ENCODE peak calls at places on chromosomes 5 and 9, in six cellular contexts. One of them, this sample, is unnamed.

GRCh38 chr9:135961277-135961705 is at the start of gene UBAC1:
- DNase-seq in A549: peak
- DNase-seq in HepG2: peak
- DNase-seq in GM12878: peak
- DNase-seq in endothelial cell of umbilical vein: peak
- DNase-seq in K562: peak
- DNase-seq in this sample: peak

GRCh38 chr9:137879566-137880150 is 2.1 kb downstream of the CACNA1B start:
- DNase-seq in A549: no peak
- DNase-seq in HepG2: no peak
- DNase-seq in GM12878: no peak
- DNase-seq in endothelial cell of umbilical vein: no peak
- DNase-seq in K562: no peak
- DNase-seq in this sample: no peak

GRCh38 chr9:114347675-114348074 is 18.0 kb downstream of the ORM2 start:
- DNase-seq in A549: no peak
- DNase-seq in HepG2: no peak
- DNase-seq in GM12878: no peak
- DNase-seq in endothelial cell of umbilical vein: no peak
- DNase-seq in K562: no peak
- DNase-seq in this sample: no peak

GRCh38 chr9:78857371-78858225 is 560.7 kb downstream of the PSAT1 start:
- DNase-seq in A549: no peak
- DNase-seq in HepG2: no peak
- DNase-seq in GM12878: no peak
- DNase-seq in endothelial cell of umbilical vein: no peak
- DNase-seq in K562: no peak
- DNase-seq in this sample: no peak

GRCh38 chr5:179307931-179308471 is 37.3 kb downstream of the ADAMTS2 start:
- DNase-seq in A549: no peak
- DNase-seq in HepG2: no peak
- DNase-seq in GM12878: no peak
- DNase-seq in endothelial cell of umbilical vein: no peak
- DNase-seq in K562: no peak
- DNase-seq in this sample: no peak

GRCh38 chr5:111453290-111453689 is 59.0 kb downstream of the STARD4 start:
- DNase-seq in A549: no peak
- DNase-seq in HepG2: no peak
- DNase-seq in GM12878: no peak
- DNase-seq in endothelial cell of umbilical vein: no peak
- DNase-seq in K562: no peak
- DNase-seq in this sample: no peak

GRCh38 chr5:67037171-67037570 is 159.4 kb downstream of the CD180 start:
- DNase-seq in A549: no peak
- DNase-seq in HepG2: no peak
- DNase-seq in GM12878: no peak
- DNase-seq in endothelial cell of umbilical vein: no peak
- DNase-seq in K562: no peak
- DNase-seq in this sample: no peak

GRCh38 chr9:117957267-117957666 is 253.1 kb downstream of the TLR4 start:
- DNase-seq in A549: no peak
- DNase-seq in HepG2: no peak
- DNase-seq in GM12878: no peak
- DNase-seq in endothelial cell of umbilical vein: no peak
- DNase-seq in K562: no peak
- DNase-seq in this sample: peak

GRCh38 chr5:104361932-104362331 is 799.3 kb upstream of the NUDT12 start:
- DNase-seq in A549: no peak
- DNase-seq in HepG2: no peak
- DNase-seq in GM12878: no peak
- DNase-seq in endothelial cell of umbilical vein: no peak
- DNase-seq in K562: no peak
- DNase-seq in this sample: no peak

GRCh38 chr9:12816656-12817101 is 41.9 kb downstream of the LURAP1L start:
- DNase-seq in A549: no peak
- DNase-seq in HepG2: peak
- DNase-seq in GM12878: no peak
- DNase-seq in endothelial cell of umbilical vein: no peak
- DNase-seq in K562: no peak
- DNase-seq in this sample: no peak

GRCh38 chr9:4225291-4226119 is 74.4 kb downstream of the GLIS3 start:
- DNase-seq in A549: no peak
- DNase-seq in HepG2: no peak
- DNase-seq in GM12878: no peak
- DNase-seq in endothelial cell of umbilical vein: no peak
- DNase-seq in K562: no peak
- DNase-seq in this sample: peak

GRCh38 chr5:122311400-122311887 is 593 bp upstream of the SNCAIP start:
- DNase-seq in A549: no peak
- DNase-seq in HepG2: no peak
- DNase-seq in GM12878: no peak
- DNase-seq in endothelial cell of umbilical vein: peak
- DNase-seq in K562: no peak
- DNase-seq in this sample: no peak

GRCh38 chr9:107158321-107158720 is 124.8 kb upstream of the RAD23B start:
- DNase-seq in A549: peak
- DNase-seq in HepG2: peak
- DNase-seq in GM12878: no peak
- DNase-seq in endothelial cell of umbilical vein: no peak
- DNase-seq in K562: no peak
- DNase-seq in this sample: peak

GRCh38 chr5:80399553-80400239 is 8.2 kb upstream of the ZFYVE16 start:
- DNase-seq in A549: peak
- DNase-seq in HepG2: peak
- DNase-seq in GM12878: peak
- DNase-seq in endothelial cell of umbilical vein: no peak
- DNase-seq in K562: peak
- DNase-seq in this sample: peak

GRCh38 chr5:174229640-174230350 is 184.3 kb downstream of the NSG2 start:
- DNase-seq in A549: no peak
- DNase-seq in HepG2: no peak
- DNase-seq in GM12878: no peak
- DNase-seq in endothelial cell of umbilical vein: no peak
- DNase-seq in K562: no peak
- DNase-seq in this sample: peak

GRCh38 chr9:121718063-121718462 is 66.6 kb downstream of the DAB2IP start:
- DNase-seq in A549: no peak
- DNase-seq in HepG2: no peak
- DNase-seq in GM12878: no peak
- DNase-seq in endothelial cell of umbilical vein: no peak
- DNase-seq in K562: no peak
- DNase-seq in this sample: peak

GRCh38 chr9:18824095-18824666 is 208.8 kb downstream of the SAXO1 start:
- DNase-seq in A549: no peak
- DNase-seq in HepG2: peak
- DNase-seq in GM12878: no peak
- DNase-seq in endothelial cell of umbilical vein: peak
- DNase-seq in K562: no peak
- DNase-seq in this sample: no peak

GRCh38 chr5:170275376-170275994 is 22.1 kb downstream of the LCP2 start:
- DNase-seq in A549: no peak
- DNase-seq in HepG2: no peak
- DNase-seq in GM12878: no peak
- DNase-seq in endothelial cell of umbilical vein: no peak
- DNase-seq in K562: no peak
- DNase-seq in this sample: no peak

GRCh38 chr9:34741628-34742027 is 31.7 kb upstream of the CCL21 start:
- DNase-seq in A549: no peak
- DNase-seq in HepG2: no peak
- DNase-seq in GM12878: no peak
- DNase-seq in endothelial cell of umbilical vein: no peak
- DNase-seq in K562: no peak
- DNase-seq in this sample: peak

GRCh38 chr5:1012316-1012841 is 3.8 kb downstream of the NKD2 start:
- DNase-seq in A549: no peak
- DNase-seq in HepG2: no peak
- DNase-seq in GM12878: no peak
- DNase-seq in endothelial cell of umbilical vein: no peak
- DNase-seq in K562: no peak
- DNase-seq in this sample: no peak

GRCh38 chr5:157219491-157220271 is 39.0 kb downstream of the ITK start:
- DNase-seq in A549: no peak
- DNase-seq in HepG2: no peak
- DNase-seq in GM12878: peak
- DNase-seq in endothelial cell of umbilical vein: no peak
- DNase-seq in K562: no peak
- DNase-seq in this sample: no peak

GRCh38 chr9:107794259-107794658 is 304.7 kb upstream of the KLF4 start:
- DNase-seq in A549: no peak
- DNase-seq in HepG2: no peak
- DNase-seq in GM12878: no peak
- DNase-seq in endothelial cell of umbilical vein: no peak
- DNase-seq in K562: peak
- DNase-seq in this sample: peak

GRCh38 chr5:142245776-142246175 is 79.0 kb downstream of the SPRY4 start:
- DNase-seq in A549: no peak
- DNase-seq in HepG2: no peak
- DNase-seq in GM12878: no peak
- DNase-seq in endothelial cell of umbilical vein: no peak
- DNase-seq in K562: no peak
- DNase-seq in this sample: no peak

GRCh38 chr5:89827388-89827787 is 582.2 kb downstream of the CETN3 start:
- DNase-seq in A549: no peak
- DNase-seq in HepG2: no peak
- DNase-seq in GM12878: no peak
- DNase-seq in endothelial cell of umbilical vein: no peak
- DNase-seq in K562: no peak
- DNase-seq in this sample: no peak

GRCh38 chr9:79581794-79582193 is 10.0 kb downstream of the TLE4 start:
- DNase-seq in A549: no peak
- DNase-seq in HepG2: peak
- DNase-seq in GM12878: no peak
- DNase-seq in endothelial cell of umbilical vein: peak
- DNase-seq in K562: peak
- DNase-seq in this sample: peak

GRCh38 chr9:126611592-126612328 is 2.0 kb upstream of the LMX1B start:
- DNase-seq in A549: peak
- DNase-seq in HepG2: peak
- DNase-seq in GM12878: no peak
- DNase-seq in endothelial cell of umbilical vein: peak
- DNase-seq in K562: peak
- DNase-seq in this sample: peak

GRCh38 chr5:133409210-133409674 is 203.1 kb downstream of the FSTL4 start:
- DNase-seq in A549: no peak
- DNase-seq in HepG2: no peak
- DNase-seq in GM12878: no peak
- DNase-seq in endothelial cell of umbilical vein: no peak
- DNase-seq in K562: no peak
- DNase-seq in this sample: no peak

GRCh38 chr9:90000925-90001324 is 396.1 kb downstream of the GADD45G start:
- DNase-seq in A549: no peak
- DNase-seq in HepG2: no peak
- DNase-seq in GM12878: no peak
- DNase-seq in endothelial cell of umbilical vein: no peak
- DNase-seq in K562: no peak
- DNase-seq in this sample: no peak
- TF ChIP-seq MAX in A549: no peak
- TF ChIP-seq MAX in HepG2: no peak
- TF ChIP-seq MAX in GM12878: no peak
- TF ChIP-seq MAX in endothelial cell of umbilical vein: no peak
- TF ChIP-seq MAX in K562: no peak
- TF ChIP-seq MAX in this sample: no peak

GRCh38 chr5:2607622-2608021 is 143.9 kb downstream of the IRX2 start:
- DNase-seq in A549: no peak
- DNase-seq in HepG2: no peak
- DNase-seq in GM12878: no peak
- DNase-seq in endothelial cell of umbilical vein: no peak
- DNase-seq in K562: no peak
- DNase-seq in this sample: peak

GRCh38 chr5:2608391-2608790 is 143.1 kb downstream of the IRX2 start:
- DNase-seq in A549: no peak
- DNase-seq in HepG2: no peak
- DNase-seq in GM12878: no peak
- DNase-seq in endothelial cell of umbilical vein: no peak
- DNase-seq in K562: no peak
- DNase-seq in this sample: no peak

GRCh38 chr5:2614571-2614970 is 136.9 kb downstream of the IRX2 start:
- DNase-seq in A549: no peak
- DNase-seq in HepG2: no peak
- DNase-seq in GM12878: no peak
- DNase-seq in endothelial cell of umbilical vein: no peak
- DNase-seq in K562: no peak
- DNase-seq in this sample: no peak

GRCh38 chr5:2611561-2612096 is 139.8 kb downstream of the IRX2 start:
- DNase-seq in A549: no peak
- DNase-seq in HepG2: no peak
- DNase-seq in GM12878: no peak
- DNase-seq in endothelial cell of umbilical vein: no peak
- DNase-seq in K562: no peak
- DNase-seq in this sample: no peak

DNA sequence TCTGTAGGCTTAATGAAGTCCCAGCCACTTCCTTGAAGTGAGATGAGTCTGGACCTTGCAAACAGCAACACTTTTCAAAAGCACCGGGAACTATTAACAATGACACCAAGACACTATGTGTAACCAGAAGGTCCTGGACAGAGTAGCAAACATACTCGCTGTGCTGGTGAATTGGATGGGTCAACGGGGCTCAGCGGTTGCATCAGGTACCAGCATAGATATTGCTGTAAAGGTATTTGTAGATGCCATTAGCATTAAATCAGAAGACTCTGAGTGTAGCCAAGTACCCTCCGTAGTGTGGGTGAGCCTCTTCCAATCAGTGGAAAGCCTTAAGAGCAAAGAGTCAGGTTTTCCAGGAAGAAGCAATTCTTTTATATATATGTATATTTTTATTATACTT is 140.5 kb downstream of the IRX2 start:
- DNase-seq in A549: no peak
- DNase-seq in HepG2: no peak
- DNase-seq in GM12878: no peak
- DNase-seq in endothelial cell of umbilical vein: no peak
- DNase-seq in K562: no peak
- DNase-seq in this sample: no peak
- H3K4me3 ChIP-seq in A549: no peak
- H3K4me3 ChIP-seq in HepG2: no peak
- H3K4me3 ChIP-seq in GM12878: no peak
- H3K4me3 ChIP-seq in endothelial cell of umbilical vein: no peak
- H3K4me3 ChIP-seq in K562: no peak
- H3K4me3 ChIP-seq in this sample: no peak

GRCh38 chr5:163569284-163569683 is 63.9 kb downstream of the MAT2B start:
- DNase-seq in A549: no peak
- DNase-seq in HepG2: no peak
- DNase-seq in GM12878: no peak
- DNase-seq in endothelial cell of umbilical vein: peak
- DNase-seq in K562: no peak
- DNase-seq in this sample: no peak
- TF ChIP-seq MYC in A549: no peak
- TF ChIP-seq MYC in HepG2: no peak
- TF ChIP-seq MYC in GM12878: no peak
- TF ChIP-seq MYC in endothelial cell of umbilical vein: no peak
- TF ChIP-seq MYC in K562: no peak
- TF ChIP-seq MYC in this sample: no peak

DNA sequence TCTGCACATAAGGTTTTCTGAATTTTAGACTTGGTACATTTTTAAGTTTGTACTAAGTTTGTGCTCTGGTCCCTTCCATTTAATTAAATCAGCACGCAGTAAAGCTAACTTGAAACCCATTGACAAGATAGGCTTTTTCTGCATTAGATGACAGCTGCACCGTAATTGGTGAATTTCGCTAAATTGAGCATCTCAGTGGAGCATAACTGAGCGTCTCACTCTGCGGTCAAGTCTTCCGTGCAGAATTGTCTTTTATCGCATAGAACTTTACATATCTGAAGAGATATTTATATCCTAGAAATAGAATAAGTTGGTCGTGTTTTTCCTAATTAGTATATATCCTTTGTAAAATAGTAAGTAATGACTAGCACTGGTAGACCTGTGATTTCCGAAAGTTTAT is 4.1 kb downstream of the SUB1 start:
- DNase-seq in A549: no peak
- DNase-seq in HepG2: no peak
- DNase-seq in GM12878: no peak
- DNase-seq in endothelial cell of umbilical vein: no peak
- DNase-seq in K562: no peak
- DNase-seq in this sample: no peak
- TF ChIP-seq MAX in A549: no peak
- TF ChIP-seq MAX in HepG2: no peak
- TF ChIP-seq MAX in GM12878: no peak
- TF ChIP-seq MAX in endothelial cell of umbilical vein: no peak
- TF ChIP-seq MAX in K562: no peak
- TF ChIP-seq MAX in this sample: no peak